ENCODE peak calls at places on chromosome 21, in eight cellular contexts. D is hepatocyte, Z is GM23248, X is OCI-LY7, J is HCT116, R is PC-3, K is neural progenitor cell, F is SK-N-SH. G is an unnamed sample.

GRCh38 chr21:35232545-35233176 is 183.6 kb upstream of the RUNX1 start:
- DNase-seq in D (peak), Z (peak), X (no peak), J (peak), R (peak), K (no peak), F (no peak), G (no peak)

GRCh38 chr21:40356644-40357043 is 489.4 kb downstream of the PCP4 start:
- DNase-seq in D (no peak), Z (no peak), X (no peak), J (no peak), R (no peak), K (no peak), F (no peak), G (no peak)

GRCh38 chr21:44320847-44321246 is 18.3 kb downstream of the CFAP410 start:
- DNase-seq in D (no peak), Z (no peak), X (no peak), J (no peak), R (no peak), K (no peak), F (no peak), G (no peak)

GRCh38 chr21:38766987-38767722 is 38.6 kb upstream of the ETS2 start:
- DNase-seq in D (no peak), Z (no peak), X (peak), J (no peak), R (no peak), K (no peak), F (no peak), G (no peak)

GRCh38 chr21:35575280-35575915 is 484.9 kb downstream of the SETD4 start:
- DNase-seq in D (no peak), Z (peak), X (no peak), J (no peak), R (no peak), K (no peak), F (no peak), G (no peak)

GRCh38 chr21:14116080-14116481 is 94.7 kb downstream of the LIPI start:
- DNase-seq in D (no peak), Z (no peak), X (no peak), J (no peak), R (no peak), K (no peak), F (no peak), G (no peak)

GRCh38 chr21:38822754-38823374 is 17.1 kb downstream of the ETS2 start:
- DNase-seq in D (no peak), Z (no peak), X (no peak), J (no peak), R (no peak), K (no peak), F (no peak), G (no peak)

GRCh38 chr21:17925900-17926299 is 106.7 kb upstream of the C21orf91 start:
- DNase-seq in D (peak), Z (peak), X (peak), J (no peak), R (peak), K (peak), F (no peak), G (peak)

GRCh38 chr21:35521293-35521692 is 472.2 kb upstream of the RUNX1 start:
- DNase-seq in D (no peak), Z (no peak), X (no peak), J (no peak), R (no peak), K (peak), F (no peak), G (peak)

GRCh38 chr21:38147391-38147790 is 109.4 kb upstream of the KCNJ15 start:
- DNase-seq in D (no peak), Z (no peak), X (no peak), J (no peak), R (no peak), K (no peak), F (no peak), G (no peak)

GRCh38 chr21:43731891-43732711 is 13.2 kb downstream of the PDXK start:
- DNase-seq in D (no peak), Z (peak), X (no peak), J (no peak), R (no peak), K (no peak), F (no peak), G (no peak)

GRCh38 chr21:26798856-26799751 is 46.1 kb downstream of the ADAMTS1 start:
- DNase-seq in D (peak), Z (no peak), X (no peak), J (no peak), R (peak), K (no peak), F (no peak), G (no peak)

GRCh38 chr21:23152130-23152529 is 2153.9 kb downstream of the NCAM2 start:
- DNase-seq in D (no peak), Z (no peak), X (no peak), J (no peak), R (no peak), K (no peak), F (peak), G (no peak)

GRCh38 chr21:39136711-39137110 is 46.5 kb downstream of the PSMG1 start:
- DNase-seq in D (no peak), Z (peak), X (no peak), J (no peak), R (peak), K (no peak), F (no peak), G (no peak)

GRCh38 chr21:17802568-17802967 is 16.6 kb downstream of the C21orf91 start:
- DNase-seq in D (no peak), Z (peak), X (no peak), J (no peak), R (no peak), K (no peak), F (no peak), G (no peak)

GRCh38 chr21:14325575-14325974 is 57.4 kb downstream of the HSPA13 start:
- DNase-seq in D (no peak), Z (no peak), X (no peak), J (no peak), R (no peak), K (no peak), F (no peak), G (no peak)

DNA sequence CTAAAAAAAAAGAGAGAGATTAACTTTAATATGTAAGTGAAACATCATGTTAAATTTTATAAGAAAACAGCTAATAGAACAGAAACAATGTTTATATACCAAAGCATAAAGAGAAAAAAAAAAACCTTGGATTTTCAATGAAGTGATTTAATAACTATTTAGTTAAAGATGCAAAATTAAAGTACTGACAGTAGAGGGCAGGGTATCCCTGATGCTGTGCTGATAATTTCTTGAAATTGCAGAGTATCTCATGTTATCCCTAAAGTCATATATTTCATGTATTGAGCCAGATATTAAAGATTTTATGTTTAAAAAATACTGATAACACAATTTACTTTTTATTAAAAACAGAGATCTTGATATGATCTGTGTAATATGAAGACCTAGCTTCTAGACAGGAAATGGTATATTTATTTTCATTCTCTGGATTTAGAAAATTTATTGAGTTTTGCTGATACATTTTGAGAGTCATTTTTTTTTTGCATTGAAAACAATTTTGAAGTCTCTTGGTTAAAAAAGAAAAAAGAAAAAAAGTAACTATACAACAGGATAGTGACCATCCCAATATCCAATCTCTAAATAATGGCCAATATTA is 273.2 kb downstream of the USP25 start:
- DNase-seq in D (no peak), Z (peak), X (no peak), J (no peak), R (peak), K (no peak), F (peak), G (peak)
- TF ChIP-seq EZH2phosphoT487 in D (no peak), Z (no peak), X (no peak), J (no peak), R (no peak), K (no peak), F (no peak), G (no peak)

DNA sequence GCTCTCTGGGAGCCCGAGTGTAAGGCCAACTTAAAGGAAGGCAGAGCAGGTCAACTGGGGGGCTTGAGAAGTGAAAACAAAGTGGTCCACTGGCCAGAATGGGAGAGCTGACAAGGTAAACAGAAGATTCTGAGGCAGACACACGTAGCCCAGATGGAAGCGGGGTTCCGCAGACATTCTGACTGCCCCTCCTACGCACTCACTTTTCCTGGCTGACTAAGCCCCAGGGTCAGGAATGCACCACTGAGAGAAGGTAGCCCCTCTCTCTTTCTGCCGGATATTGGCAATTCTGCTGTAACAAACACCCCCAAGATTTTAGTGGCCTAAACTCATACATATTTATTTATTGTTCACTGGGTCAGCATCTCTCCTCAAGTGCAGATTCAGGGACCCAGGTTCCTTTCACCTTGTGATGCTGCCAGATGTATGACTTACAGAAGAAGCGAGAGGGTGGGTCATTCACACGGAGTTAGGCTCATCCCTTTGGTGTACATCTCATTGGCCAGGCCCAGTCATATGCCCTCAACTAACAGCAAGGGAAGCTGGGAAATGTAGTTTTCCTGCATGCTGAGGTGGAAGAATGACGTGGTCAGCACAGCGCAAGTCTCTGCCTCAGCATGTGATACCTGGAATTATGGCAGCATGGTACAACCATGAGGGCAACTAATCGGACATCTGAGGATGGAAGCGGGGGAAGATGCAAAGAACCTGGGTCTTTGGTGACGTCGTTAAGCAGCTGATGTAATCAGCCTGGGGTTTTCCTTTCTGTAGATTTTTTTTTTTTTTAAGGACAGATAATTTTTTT is 43.5 kb upstream of the MRPS6 start:
- DNase-seq in D (peak), Z (peak), X (peak), J (peak), R (peak), K (peak), F (peak), G (peak)
- TF ChIP-seq EZH2phosphoT487 in D (no peak), Z (no peak), X (no peak), J (no peak), R (no peak), K (no peak), F (no peak), G (no peak)

DNA sequence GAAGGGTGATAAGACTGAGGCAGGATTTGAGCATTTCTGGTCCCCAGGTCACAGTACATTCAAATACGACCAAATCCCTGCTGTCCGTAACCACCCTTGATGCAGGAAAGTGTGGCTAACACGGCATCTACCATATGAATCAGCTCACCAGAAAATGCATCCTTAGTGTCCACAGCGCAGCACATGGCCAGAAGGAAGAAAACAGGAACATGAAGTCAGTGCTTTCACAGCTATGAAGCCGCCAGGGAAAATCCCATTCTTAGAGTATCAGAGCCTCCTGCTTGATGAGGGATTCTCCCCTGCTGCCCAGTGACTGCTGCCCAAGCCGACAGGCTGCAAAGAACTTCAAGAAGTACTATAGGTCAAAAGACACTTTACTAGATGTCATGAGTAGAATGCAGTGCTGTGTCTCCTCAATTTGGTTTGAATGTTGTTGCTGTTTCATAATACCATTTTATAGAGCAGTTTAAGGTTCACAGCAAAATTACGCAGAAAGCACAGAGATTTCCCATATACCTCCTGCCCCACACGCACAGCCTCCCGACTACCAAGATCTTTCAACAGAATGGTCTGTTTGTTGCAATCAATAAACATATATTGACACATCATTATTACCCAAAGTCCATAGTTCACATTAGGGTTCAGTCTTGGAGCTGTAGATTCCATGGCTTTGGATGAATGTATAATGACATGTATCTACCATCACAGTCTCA is 14.5 kb downstream of the TIAM1 start:
- DNase-seq in D (no peak), Z (no peak), X (no peak), J (no peak), R (no peak), K (no peak), F (no peak), G (no peak)
- TF ChIP-seq EZH2phosphoT487 in D (no peak), Z (no peak), X (no peak), J (no peak), R (no peak), K (no peak), F (no peak), G (no peak)

DNA sequence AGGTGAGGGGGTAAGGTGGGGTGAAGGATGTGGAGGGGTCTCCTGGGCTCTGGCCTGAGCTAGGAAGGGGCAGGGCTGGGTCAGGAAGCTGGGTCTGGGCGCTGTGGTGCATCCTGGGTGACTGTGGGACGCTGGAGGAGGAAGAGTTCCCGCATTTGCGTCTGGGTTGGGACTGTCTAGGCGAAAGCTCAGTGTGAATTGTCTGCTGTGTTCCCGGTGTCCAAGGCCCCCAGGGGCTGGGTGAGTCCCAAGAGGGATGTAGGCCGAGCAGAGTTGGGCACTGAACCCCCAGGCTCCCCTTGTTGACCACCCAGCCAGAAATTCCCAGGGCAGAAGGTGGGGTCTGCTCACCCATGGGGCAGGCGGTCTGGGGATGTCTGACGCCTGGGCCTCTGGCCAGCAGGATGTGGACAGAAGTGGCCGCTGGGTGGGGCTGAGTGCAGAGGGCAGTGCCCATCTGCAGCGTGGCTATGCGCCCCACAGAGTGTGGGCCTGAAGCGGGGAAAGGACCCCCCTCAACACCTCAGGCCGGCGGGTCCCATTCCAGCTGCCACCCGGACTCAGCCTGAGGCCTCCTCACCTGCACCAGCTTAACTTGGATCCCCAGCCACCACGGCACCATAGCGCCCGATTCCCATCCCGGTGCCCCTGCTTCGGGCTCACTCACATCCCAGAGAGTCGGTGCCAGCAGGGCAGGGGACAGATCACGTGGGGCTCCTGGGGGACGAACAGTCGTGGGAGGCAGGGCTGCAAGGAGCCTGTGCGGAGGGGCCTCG is 36.9 kb upstream of the POFUT2 start:
- DNase-seq in D (no peak), Z (no peak), X (no peak), J (no peak), R (no peak), K (no peak), F (peak), G (no peak)
- TF ChIP-seq EZH2phosphoT487 in D (no peak), Z (no peak), X (no peak), J (no peak), R (no peak), K (no peak), F (no peak), G (no peak)

GRCh38 chr21:45885597-45885929 is 96.0 kb upstream of the COL6A1 start:
- DNase-seq in D (no peak), Z (no peak), X (no peak), J (no peak), R (no peak), K (no peak), F (no peak), G (no peak)

GRCh38 chr21:45880097-45881068 is 101.2 kb upstream of the COL6A1 start:
- DNase-seq in D (peak), Z (peak), X (peak), J (peak), R (peak), K (peak), F (peak), G (peak)

GRCh38 chr21:45883090-45883489 is 98.5 kb upstream of the COL6A1 start:
- DNase-seq in D (no peak), Z (no peak), X (no peak), J (no peak), R (no peak), K (no peak), F (no peak), G (no peak)

GRCh38 chr21:45886610-45887026 is 95.0 kb upstream of the COL6A1 start:
- DNase-seq in D (no peak), Z (no peak), X (no peak), J (no peak), R (no peak), K (no peak), F (no peak), G (no peak)

DNA sequence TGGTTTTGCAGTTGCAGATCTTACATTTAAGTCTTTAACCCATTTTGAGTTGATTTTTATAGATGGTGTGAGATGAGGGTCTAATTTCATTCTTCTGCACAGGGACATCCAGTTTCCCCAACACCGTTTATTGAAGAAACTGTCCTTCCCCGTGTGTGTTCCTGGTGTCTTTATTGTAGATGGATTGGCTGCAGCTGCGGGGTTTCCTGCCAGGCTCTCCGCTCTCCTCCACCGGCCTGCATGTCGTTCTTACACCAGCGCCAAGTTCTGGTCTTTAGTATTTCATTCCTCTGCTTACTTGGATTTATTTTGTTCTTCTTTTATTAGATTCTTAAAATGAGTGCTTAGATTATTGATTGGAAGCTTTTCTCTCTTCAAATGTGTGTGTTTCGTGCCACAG is 98.9 kb upstream of the COL6A1 start:
- DNase-seq in D (no peak), Z (no peak), X (no peak), J (no peak), R (no peak), K (no peak), F (no peak), G (no peak)
- TF ChIP-seq EZH2phosphoT487 in D (no peak), Z (no peak), X (no peak), J (no peak), R (no peak), K (no peak), F (no peak), G (no peak)

GRCh38 chr21:36626791-36627190 is 72.1 kb upstream of the SIM2 start:
- DNase-seq in D (no peak), Z (no peak), X (no peak), J (no peak), R (peak), K (no peak), F (no peak), G (no peak)
- TF ChIP-seq EZH2phosphoT487 in D (no peak), Z (no peak), X (no peak), J (no peak), R (no peak), K (no peak), F (no peak), G (no peak)

GRCh38 chr21:25664462-25665070 is 25.5 kb downstream of the JAM2 start:
- DNase-seq in D (no peak), Z (no peak), X (no peak), J (no peak), R (no peak), K (no peak), F (no peak), G (no peak)

GRCh38 chr21:25657140-25657539 is 18.1 kb downstream of the JAM2 start:
- DNase-seq in D (no peak), Z (no peak), X (no peak), J (peak), R (peak), K (no peak), F (no peak), G (no peak)

GRCh38 chr21:25658427-25658980 is 19.4 kb downstream of the JAM2 start:
- DNase-seq in D (no peak), Z (no peak), X (no peak), J (no peak), R (no peak), K (peak), F (no peak), G (peak)

DNA sequence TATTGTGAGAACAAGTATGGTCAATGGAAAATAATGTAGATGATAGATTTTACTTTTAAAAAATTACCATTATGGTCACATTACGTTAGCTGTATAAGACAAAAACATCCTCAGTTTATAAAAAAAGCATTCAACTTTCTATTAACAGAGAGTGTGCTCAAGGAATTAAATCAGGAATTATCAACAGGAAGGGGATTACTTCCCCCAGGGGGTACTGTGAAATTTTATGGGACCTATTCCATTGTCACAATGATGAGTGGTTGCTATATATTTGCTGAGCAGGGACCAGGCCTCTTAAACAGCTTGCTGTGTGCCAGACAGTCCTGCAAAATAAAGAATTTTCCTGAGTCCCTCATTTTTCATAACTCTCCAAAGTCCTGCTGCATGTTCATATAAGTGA is 21.2 kb downstream of the JAM2 start:
- DNase-seq in D (no peak), Z (no peak), X (no peak), J (no peak), R (no peak), K (no peak), F (no peak), G (no peak)
- TF ChIP-seq EZH2phosphoT487 in D (no peak), Z (no peak), X (no peak), J (no peak), R (no peak), K (no peak), F (no peak), G (no peak)

G was measured in GM23338.